ENCODE peak calls at places on chromosomes 4 and X, in five cellular contexts. One of them, this sample, is unnamed.

GRCh38 chr4:55269470-55269869 is 76.6 kb upstream of the SRD5A3 start:
- DNase-seq in transverse colon: no peak
- DNase-seq in sigmoid colon: no peak
- DNase-seq in GM23338: no peak
- DNase-seq in GM12878: no peak
- DNase-seq in this sample: no peak

GRCh38 chrX:78327370-78328048 is at the start of gene CYSLTR1:
- DNase-seq in transverse colon: no peak
- DNase-seq in sigmoid colon: no peak
- DNase-seq in GM23338: peak; percentile 3
- DNase-seq in GM12878: no peak
- DNase-seq in this sample: peak; percentile 87

GRCh38 chr4:80459918-80460473 is 124.5 kb downstream of the CFAP299 start:
- DNase-seq in transverse colon: no peak
- DNase-seq in sigmoid colon: no peak
- DNase-seq in GM23338: peak; percentile 58
- DNase-seq in GM12878: no peak
- DNase-seq in this sample: no peak

GRCh38 chrX:130009658-130010223 is 27.3 kb downstream of the BCORL1 start:
- DNase-seq in transverse colon: no peak
- DNase-seq in sigmoid colon: no peak
- DNase-seq in GM23338: no peak
- DNase-seq in GM12878: no peak
- DNase-seq in this sample: no peak

GRCh38 chr4:176238157-176238608 is 30.8 kb downstream of the ASB5 start:
- DNase-seq in transverse colon: no peak
- DNase-seq in sigmoid colon: no peak
- DNase-seq in GM23338: no peak
- DNase-seq in GM12878: no peak
- DNase-seq in this sample: no peak

GRCh38 chr4:67465032-67465762 is 80.1 kb downstream of the CENPC start:
- DNase-seq in transverse colon: no peak
- DNase-seq in sigmoid colon: no peak
- DNase-seq in GM23338: no peak
- DNase-seq in GM12878: no peak
- DNase-seq in this sample: no peak

GRCh38 chr4:74284074-74284473 is 24.2 kb upstream of the EPGN start:
- DNase-seq in transverse colon: no peak
- DNase-seq in sigmoid colon: no peak
- DNase-seq in GM23338: no peak
- DNase-seq in GM12878: no peak
- DNase-seq in this sample: no peak

GRCh38 chr4:13966241-13967195 is 339.0 kb upstream of the BOD1L1 start:
- DNase-seq in transverse colon: no peak
- DNase-seq in sigmoid colon: no peak
- DNase-seq in GM23338: peak; percentile 27
- DNase-seq in GM12878: no peak
- DNase-seq in this sample: no peak

GRCh38 chr4:16757080-16757521 is 141.3 kb downstream of the LDB2 start:
- DNase-seq in transverse colon: no peak
- DNase-seq in sigmoid colon: no peak
- DNase-seq in GM23338: no peak
- DNase-seq in GM12878: no peak
- DNase-seq in this sample: no peak

GRCh38 chrX:106220177-106220576 is 52.1 kb downstream of the PWWP3B start:
- DNase-seq in transverse colon: no peak
- DNase-seq in sigmoid colon: no peak
- DNase-seq in GM23338: peak; percentile 10
- DNase-seq in GM12878: no peak
- DNase-seq in this sample: no peak

GRCh38 chr4:61079427-61079826 is 120.7 kb upstream of the ADGRL3 start:
- DNase-seq in transverse colon: no peak
- DNase-seq in sigmoid colon: no peak
- DNase-seq in GM23338: no peak
- DNase-seq in GM12878: no peak
- DNase-seq in this sample: no peak

GRCh38 chrX:130024127-130024526 is 41.7 kb downstream of the BCORL1 start:
- DNase-seq in transverse colon: peak; percentile 84
- DNase-seq in sigmoid colon: peak; percentile 86
- DNase-seq in GM23338: peak; percentile 90
- DNase-seq in GM12878: peak; percentile 65
- DNase-seq in this sample: peak; percentile 90

GRCh38 chr4:56183344-56183959 is 203.8 kb downstream of the AASDH start:
- DNase-seq in transverse colon: no peak
- DNase-seq in sigmoid colon: no peak
- DNase-seq in GM23338: peak; percentile 38
- DNase-seq in GM12878: peak; percentile 7
- DNase-seq in this sample: no peak

GRCh38 chr4:138114434-138114833 is 127.7 kb downstream of the SLC7A11 start:
- DNase-seq in transverse colon: no peak
- DNase-seq in sigmoid colon: no peak
- DNase-seq in GM23338: no peak
- DNase-seq in GM12878: peak; percentile 45
- DNase-seq in this sample: no peak

GRCh38 chrX:4240541-4241194 is 527.2 kb upstream of the PRKX start:
- DNase-seq in transverse colon: no peak
- DNase-seq in sigmoid colon: no peak
- DNase-seq in GM23338: no peak
- DNase-seq in GM12878: no peak
- DNase-seq in this sample: peak; percentile 79

GRCh38 chrX:70421618-70422017 is 1.5 kb upstream of the GDPD2 start:
- DNase-seq in transverse colon: no peak
- DNase-seq in sigmoid colon: no peak
- DNase-seq in GM23338: peak; percentile 52
- DNase-seq in GM12878: no peak
- DNase-seq in this sample: no peak

GRCh38 chr4:85370400-85371032 is 104.4 kb upstream of the ARHGAP24 start:
- DNase-seq in transverse colon: peak; percentile 24
- DNase-seq in sigmoid colon: no peak
- DNase-seq in GM23338: peak; percentile 69
- DNase-seq in GM12878: peak; percentile 11
- DNase-seq in this sample: peak; percentile 18

GRCh38 chr4:129092636-129093172 is 635 bp downstream of the SCLT1 start:
- DNase-seq in transverse colon: no peak
- DNase-seq in sigmoid colon: no peak
- DNase-seq in GM23338: no peak
- DNase-seq in GM12878: no peak
- DNase-seq in this sample: no peak

GRCh38 chr4:183449193-183449888 is 4.9 kb downstream of the CDKN2AIP start:
- DNase-seq in transverse colon: no peak
- DNase-seq in sigmoid colon: no peak
- DNase-seq in GM23338: no peak
- DNase-seq in GM12878: no peak
- DNase-seq in this sample: no peak

GRCh38 chr4:152100378-152101201 is 339.8 kb upstream of the GATB start:
- DNase-seq in transverse colon: peak; percentile 38
- DNase-seq in sigmoid colon: no peak
- DNase-seq in GM23338: no peak
- DNase-seq in GM12878: no peak
- DNase-seq in this sample: no peak

GRCh38 chr4:81665050-81665449 is 193.3 kb upstream of the RASGEF1B start:
- DNase-seq in transverse colon: no peak
- DNase-seq in sigmoid colon: no peak
- DNase-seq in GM23338: no peak
- DNase-seq in GM12878: no peak
- DNase-seq in this sample: no peak

GRCh38 chr4:112857461-112857860 is 192.0 kb upstream of the ANK2 start:
- DNase-seq in transverse colon: no peak
- DNase-seq in sigmoid colon: no peak
- DNase-seq in GM23338: no peak
- DNase-seq in GM12878: no peak
- DNase-seq in this sample: no peak

GRCh38 chr4:185534850-185535761 is at the start of gene PDLIM3:
- DNase-seq in transverse colon: peak; percentile 58
- DNase-seq in sigmoid colon: peak; percentile 89
- DNase-seq in GM23338: peak; percentile 87
- DNase-seq in GM12878: no peak
- DNase-seq in this sample: no peak

GRCh38 chr4:141971854-141972253 is 335.5 kb downstream of the IL15 start:
- DNase-seq in transverse colon: no peak
- DNase-seq in sigmoid colon: no peak
- DNase-seq in GM23338: no peak
- DNase-seq in GM12878: no peak
- DNase-seq in this sample: no peak

GRCh38 chrX:119145241-119145653 is 17.6 kb upstream of the KIAA1210 start:
- DNase-seq in transverse colon: peak; percentile 10
- DNase-seq in sigmoid colon: no peak
- DNase-seq in GM23338: peak; percentile 48
- DNase-seq in GM12878: no peak
- DNase-seq in this sample: peak; percentile 3

GRCh38 chrX:48472851-48473717 is 2.9 kb upstream of the FTSJ1 start:
- DNase-seq in transverse colon: no peak
- DNase-seq in sigmoid colon: no peak
- DNase-seq in GM23338: peak; percentile 40
- DNase-seq in GM12878: no peak
- DNase-seq in this sample: no peak

GRCh38 chrX:56288607-56289006 is 56.5 kb downstream of the KLF8 start:
- DNase-seq in transverse colon: no peak
- DNase-seq in sigmoid colon: no peak
- DNase-seq in GM23338: no peak
- DNase-seq in GM12878: no peak
- DNase-seq in this sample: no peak

GRCh38 chr4:177453116-177453515 is 10.9 kb upstream of the AGA start:
- DNase-seq in transverse colon: no peak
- DNase-seq in sigmoid colon: no peak
- DNase-seq in GM23338: no peak
- DNase-seq in GM12878: no peak
- DNase-seq in this sample: no peak

GRCh38 chr4:8472689-8473197 is 32.2 kb downstream of the TRMT44 start:
- DNase-seq in transverse colon: no peak
- DNase-seq in sigmoid colon: peak; percentile 86
- DNase-seq in GM23338: no peak
- DNase-seq in GM12878: no peak
- DNase-seq in this sample: no peak

GRCh38 chr4:83862471-83862870 is 326.6 kb downstream of the GPAT3 start:
- DNase-seq in transverse colon: no peak
- DNase-seq in sigmoid colon: no peak
- DNase-seq in GM23338: no peak
- DNase-seq in GM12878: no peak
- DNase-seq in this sample: no peak

GRCh38 chr4:83125738-83126141 is 11.2 kb upstream of the PLAC8 start:
- DNase-seq in transverse colon: peak; percentile 85
- DNase-seq in sigmoid colon: no peak
- DNase-seq in GM23338: no peak
- DNase-seq in GM12878: no peak
- DNase-seq in this sample: no peak

GRCh38 chr4:168569066-168569908 is 72.4 kb downstream of the PALLD start:
- DNase-seq in transverse colon: peak; percentile 45
- DNase-seq in sigmoid colon: no peak
- DNase-seq in GM23338: no peak
- DNase-seq in GM12878: no peak
- DNase-seq in this sample: no peak

GRCh38 chr4:140809671-140810070 is 53.5 kb upstream of the TBC1D9 start:
- DNase-seq in transverse colon: no peak
- DNase-seq in sigmoid colon: no peak
- DNase-seq in GM23338: no peak
- DNase-seq in GM12878: no peak
- DNase-seq in this sample: no peak

GRCh38 chr4:39415678-39416283 is 9.1 kb downstream of the KLB start:
- DNase-seq in transverse colon: no peak
- DNase-seq in sigmoid colon: no peak
- DNase-seq in GM23338: no peak
- DNase-seq in GM12878: no peak
- DNase-seq in this sample: no peak

GRCh38 chr4:61583696-61584095 is 383.6 kb downstream of the ADGRL3 start:
- DNase-seq in transverse colon: no peak
- DNase-seq in sigmoid colon: no peak
- DNase-seq in GM23338: no peak
- DNase-seq in GM12878: no peak
- DNase-seq in this sample: no peak

GRCh38 chrX:150358651-150359050 is 4.5 kb upstream of the MAMLD1 start:
- DNase-seq in transverse colon: no peak
- DNase-seq in sigmoid colon: no peak
- DNase-seq in GM23338: no peak
- DNase-seq in GM12878: no peak
- DNase-seq in this sample: no peak

GRCh38 chrX:131225078-131225477 is 64.0 kb downstream of the IGSF1 start:
- DNase-seq in transverse colon: no peak
- DNase-seq in sigmoid colon: no peak
- DNase-seq in GM23338: no peak
- DNase-seq in GM12878: no peak
- DNase-seq in this sample: no peak
- H3K27me3 ChIP-seq in transverse colon: no peaks in the 10 kb centered on the region
- H3K27me3 ChIP-seq in sigmoid colon: no peaks in the 10 kb centered on the region
- H3K27me3 ChIP-seq in GM23338: no peaks in the 10 kb centered on the region
- H3K27me3 ChIP-seq in GM12878: no peaks in the 10 kb centered on the region
- H3K27me3 ChIP-seq in this sample: peaks cover 2% of the 10 kb centered on the region

DNA sequence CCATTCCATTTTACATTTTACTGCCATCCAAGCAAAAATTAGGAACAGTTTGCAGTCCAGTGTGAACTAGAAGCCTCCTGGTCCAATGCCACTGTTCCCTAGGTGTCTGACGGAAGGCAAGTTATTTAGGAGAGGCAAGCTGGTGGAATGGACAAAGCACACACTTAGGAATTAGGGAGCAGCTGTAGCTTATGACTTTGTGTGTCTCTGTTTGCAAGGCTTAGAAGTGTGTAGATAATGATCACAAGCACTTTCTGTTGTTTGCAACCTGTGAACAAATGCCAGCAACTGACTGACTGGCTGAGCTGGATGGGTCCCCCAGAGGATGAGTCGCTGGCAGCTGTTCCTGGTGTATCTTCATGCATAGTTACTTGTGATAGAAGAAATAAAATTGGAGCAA is 64.1 kb upstream of the BEND4 start:
- DNase-seq in transverse colon: no peak
- DNase-seq in sigmoid colon: no peak
- DNase-seq in GM23338: no peak
- DNase-seq in GM12878: no peak
- DNase-seq in this sample: no peak
- TF ChIP-seq POLR2AphosphoS5 in transverse colon: no peak
- TF ChIP-seq POLR2AphosphoS5 in sigmoid colon: no peak
- TF ChIP-seq POLR2AphosphoS5 in GM23338: no peak
- TF ChIP-seq POLR2AphosphoS5 in GM12878: no peak
- TF ChIP-seq POLR2AphosphoS5 in this sample: no peak

GRCh38 chr4:156948133-156948532 is 23.5 kb downstream of the PDGFC start:
- DNase-seq in transverse colon: no peak
- DNase-seq in sigmoid colon: no peak
- DNase-seq in GM23338: no peak
- DNase-seq in GM12878: no peak
- DNase-seq in this sample: no peak
- TF ChIP-seq CTCF in transverse colon: no peak
- TF ChIP-seq CTCF in sigmoid colon: no peak
- TF ChIP-seq CTCF in GM23338: no peak
- TF ChIP-seq CTCF in GM12878: no peak
- TF ChIP-seq CTCF in this sample: no peak

GRCh38 chrX:138849521-138849920 is 138.0 kb upstream of the FGF13 start:
- DNase-seq in transverse colon: no peak
- DNase-seq in sigmoid colon: no peak
- DNase-seq in GM23338: no peak
- DNase-seq in GM12878: no peak
- DNase-seq in this sample: no peak
- H3K27me3 ChIP-seq in transverse colon: no peaks in the 10 kb centered on the region
- H3K27me3 ChIP-seq in sigmoid colon: no peaks in the 10 kb centered on the region
- H3K27me3 ChIP-seq in GM23338: no peaks in the 10 kb centered on the region
- H3K27me3 ChIP-seq in GM12878: no peaks in the 10 kb centered on the region
- H3K27me3 ChIP-seq in this sample: no peaks in the 10 kb centered on the region

This sample was measured in HL-60.